ENCODE peak calls at places on chromosomes 16 and 17, in five cellular contexts. S is right lobe of liver, A is AG09309, F is hepatocyte, T is pancreas. O is an unnamed sample.

GRCh38 chr17:6559753-6560215 is 3.4 kb upstream of the PITPNM3 start:
- DNase-seq in S (no peak), A (no peak), F (no peak), T (peak; percentile 20), O (peak; percentile 58)

GRCh38 chr17:2792541-2793169 is 3.6 kb upstream of the RAP1GAP2 start:
- DNase-seq in S (no peak), A (no peak), F (no peak), T (no peak), O (no peak)

GRCh38 chr17:28849281-28849680 is 5.5 kb upstream of the ERAL1 start:
- DNase-seq in S (no peak), A (no peak), F (no peak), T (peak; percentile 1), O (peak; percentile 5)

GRCh38 chr17:15233022-15233805 is 31.9 kb downstream of the PMP22 start:
- DNase-seq in S (no peak), A (no peak), F (peak; percentile 39), T (no peak), O (no peak)

GRCh38 chr16:12089492-12090161 is 113.1 kb downstream of the SNX29 start:
- DNase-seq in S (no peak), A (no peak), F (peak; percentile 81), T (no peak), O (no peak)

GRCh38 chr16:82631701-82632685 is 5.2 kb downstream of the CDH13 start:
- DNase-seq in S (no peak), A (no peak), F (no peak), T (no peak), O (no peak)

GRCh38 chr17:81097943-81098308 is 63.0 kb downstream of the BAIAP2 start:
- DNase-seq in S (peak; percentile 78), A (no peak), F (peak; percentile 40), T (no peak), O (no peak)

GRCh38 chr16:57091990-57092785 is at the start of gene CPNE2:
- DNase-seq in S (peak; percentile 83), A (no peak), F (peak; percentile 83), T (no peak), O (no peak)

GRCh38 chr16:71357681-71358080 is 842 bp upstream of the CALB2 start:
- DNase-seq in S (no peak), A (no peak), F (no peak), T (no peak), O (no peak)

GRCh38 chr17:13398853-13399252 is 202.9 kb downstream of the HS3ST3A1 start:
- DNase-seq in S (no peak), A (no peak), F (no peak), T (no peak), O (no peak)

GRCh38 chr17:7295230-7296180 is 1.1 kb upstream of the YBX2 start:
- DNase-seq in S (no peak), A (no peak), F (no peak), T (no peak), O (no peak)

GRCh38 chr17:76872221-76872873 is 4.1 kb downstream of the MGAT5B start:
- DNase-seq in S (no peak), A (peak; percentile 78), F (peak; percentile 67), T (no peak), O (no peak)

GRCh38 chr16:4612977-4613635 is 1.6 kb downstream of the UBALD1 start:
- DNase-seq in S (no peak), A (no peak), F (no peak), T (no peak), O (no peak)

GRCh38 chr16:4613636-4614570 is 785 bp downstream of the UBALD1 start:
- DNase-seq in S (peak; percentile 50), A (no peak), F (peak; percentile 68), T (peak; percentile 84), O (no peak)

GRCh38 chr16:4611337-4612023 is 3.2 kb downstream of the UBALD1 start:
- DNase-seq in S (no peak), A (no peak), F (peak; percentile 55), T (peak; percentile 71), O (no peak)

GRCh38 chr16:4610011-4611005 is 4.4 kb downstream of the UBALD1 start:
- DNase-seq in S (no peak), A (no peak), F (no peak), T (peak; percentile 69), O (no peak)

GRCh38 chr16:4612474-4612931 is 2.2 kb downstream of the UBALD1 start:
- DNase-seq in S (no peak), A (no peak), F (no peak), T (no peak), O (no peak)
- TF ChIP-seq CTCF in S (no peak), A (no peak), F (no peak), T (no peak), O (peak; percentile 36)

GRCh38 chr17:67376892-67377726 is at the start of gene PITPNC1:
- DNase-seq in S (peak; percentile 95), A (no peak), F (peak; percentile 92), T (peak; percentile 95), O (peak; percentile 94)
- TF ChIP-seq CTCF in S (peak; percentile 19), A (no peak), F (no peak), T (no peak), O (no peak)

GRCh38 chr17:79425686-79426085 is 185.2 kb downstream of the RBFOX3 start:
- DNase-seq in S (no peak), A (no peak), F (no peak), T (no peak), O (no peak)

GRCh38 chr17:79431175-79431574 is 179.7 kb downstream of the RBFOX3 start:
- DNase-seq in S (no peak), A (no peak), F (no peak), T (no peak), O (no peak)

GRCh38 chr17:79427621-79428539 is 183.0 kb downstream of the RBFOX3 start:
- DNase-seq in S (no peak), A (no peak), F (no peak), T (peak; percentile 13), O (no peak)

GRCh38 chr17:79429864-79430494 is 180.9 kb downstream of the RBFOX3 start:
- DNase-seq in S (no peak), A (no peak), F (no peak), T (peak; percentile 27), O (no peak)

DNA sequence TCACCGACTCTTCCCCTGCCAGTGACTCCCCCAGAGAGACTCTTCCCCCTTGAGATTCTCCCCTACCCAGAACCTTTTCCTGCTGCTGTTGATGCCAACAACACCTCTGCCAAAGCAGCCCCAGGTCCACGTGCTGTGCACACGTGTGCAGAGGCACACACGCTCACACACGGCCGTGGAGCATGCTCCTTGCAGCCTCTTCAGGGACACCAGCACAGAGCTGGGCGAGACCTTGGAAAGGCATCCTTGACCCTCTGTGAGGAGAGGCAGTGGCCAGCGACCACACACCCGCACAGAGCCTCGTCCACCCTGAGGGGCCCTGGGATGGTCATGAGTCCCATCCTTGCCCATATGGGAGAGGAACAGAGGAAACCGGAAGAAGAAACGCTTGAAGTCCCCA is 181.9 kb downstream of the RBFOX3 start:
- DNase-seq in S (no peak), A (no peak), F (no peak), T (peak; percentile 39), O (no peak)
- TF ChIP-seq CTCF in S (no peak), A (no peak), F (no peak), T (no peak), O (no peak)

DNA sequence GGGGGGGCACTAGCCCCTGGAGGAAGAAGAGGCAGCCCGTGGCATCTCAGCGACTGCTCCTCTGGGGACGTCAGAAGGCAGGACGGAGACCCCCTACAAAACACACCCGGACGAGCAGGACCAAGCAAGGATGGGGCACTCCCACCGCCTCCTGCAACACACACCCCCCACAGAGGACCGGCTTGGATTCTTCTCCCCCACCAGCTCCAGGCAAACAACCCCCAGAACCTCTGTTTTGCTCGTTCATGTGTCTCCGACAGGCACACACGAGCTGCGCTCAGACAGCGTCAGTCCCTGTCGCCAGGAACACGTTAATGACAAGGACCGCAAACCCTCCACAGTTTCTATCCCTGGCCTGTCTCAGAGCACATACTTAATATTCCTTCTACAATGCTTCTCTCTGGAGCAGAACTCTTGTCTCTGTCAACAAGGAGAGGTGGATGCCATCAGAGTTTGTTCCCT is 55.5 kb downstream of the ABR start:
- DNase-seq in S (no peak), A (no peak), F (no peak), T (no peak), O (no peak)
- TF ChIP-seq CTCF in S (no peak), A (no peak), F (no peak), T (no peak), O (no peak)

GRCh38 chr17:45812102-45812501 is 28.0 kb downstream of the CRHR1 start:
- DNase-seq in S (no peak), A (no peak), F (no peak), T (no peak), O (no peak)
- TF ChIP-seq CTCF in S (no peak), A (peak; percentile 22), F (no peak), T (no peak), O (peak; percentile 49)

GRCh38 chr17:31541559-31541958 is 150.1 kb downstream of the RAB11FIP4 start:
- DNase-seq in S (no peak), A (no peak), F (no peak), T (peak; percentile 60), O (no peak)
- TF ChIP-seq CTCF in S (peak; percentile 20), A (peak; percentile 2), F (no peak), T (no peak), O (peak; percentile 21)

DNA sequence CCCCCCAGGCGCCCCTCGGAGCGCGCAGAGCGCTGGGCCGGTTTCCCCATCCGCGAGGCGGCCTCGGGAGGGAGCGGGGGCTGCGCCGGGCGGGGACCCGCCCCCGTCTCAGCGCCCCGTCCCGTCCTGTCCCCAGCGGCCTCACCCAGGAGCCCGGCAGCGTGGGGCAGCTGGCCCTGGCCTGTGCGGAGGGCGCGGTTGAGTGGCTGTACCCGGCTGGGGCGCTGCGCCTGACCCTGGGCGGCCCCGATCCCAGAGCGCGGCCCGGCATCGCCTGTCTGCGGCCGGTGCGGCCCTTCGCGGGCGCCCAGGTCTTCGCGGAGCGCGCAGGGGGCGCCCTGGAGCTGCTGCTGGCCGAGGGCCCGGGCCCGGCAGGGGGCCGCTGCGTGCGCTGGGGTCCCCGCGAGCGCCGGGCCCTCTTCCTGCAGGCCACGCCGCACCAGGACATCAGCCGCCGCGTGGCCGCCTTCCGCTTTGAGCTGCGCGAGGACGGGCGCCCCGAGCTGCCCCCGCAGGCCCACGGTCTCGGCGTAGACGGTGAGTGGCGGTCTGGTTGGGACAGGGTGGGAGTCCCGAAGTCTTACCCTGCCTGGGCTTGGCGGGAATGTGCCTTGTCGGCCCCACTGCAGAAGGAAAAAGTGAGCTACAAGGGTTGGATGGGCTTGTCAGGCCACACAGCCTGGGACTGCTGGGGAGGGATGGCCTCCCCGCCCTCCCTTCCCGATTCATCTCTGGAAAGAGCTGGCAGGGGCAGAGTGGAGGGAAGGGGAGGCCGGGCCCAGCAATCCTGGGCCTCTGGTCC is 731 bp downstream of the METRN start:
- DNase-seq in S (no peak), A (no peak), F (peak; percentile 57), T (no peak), O (no peak)
- TF ChIP-seq CTCF in S (peak; percentile 8), A (peak; percentile 2), F (no peak), T (no peak), O (peak; percentile 66)

DNA sequence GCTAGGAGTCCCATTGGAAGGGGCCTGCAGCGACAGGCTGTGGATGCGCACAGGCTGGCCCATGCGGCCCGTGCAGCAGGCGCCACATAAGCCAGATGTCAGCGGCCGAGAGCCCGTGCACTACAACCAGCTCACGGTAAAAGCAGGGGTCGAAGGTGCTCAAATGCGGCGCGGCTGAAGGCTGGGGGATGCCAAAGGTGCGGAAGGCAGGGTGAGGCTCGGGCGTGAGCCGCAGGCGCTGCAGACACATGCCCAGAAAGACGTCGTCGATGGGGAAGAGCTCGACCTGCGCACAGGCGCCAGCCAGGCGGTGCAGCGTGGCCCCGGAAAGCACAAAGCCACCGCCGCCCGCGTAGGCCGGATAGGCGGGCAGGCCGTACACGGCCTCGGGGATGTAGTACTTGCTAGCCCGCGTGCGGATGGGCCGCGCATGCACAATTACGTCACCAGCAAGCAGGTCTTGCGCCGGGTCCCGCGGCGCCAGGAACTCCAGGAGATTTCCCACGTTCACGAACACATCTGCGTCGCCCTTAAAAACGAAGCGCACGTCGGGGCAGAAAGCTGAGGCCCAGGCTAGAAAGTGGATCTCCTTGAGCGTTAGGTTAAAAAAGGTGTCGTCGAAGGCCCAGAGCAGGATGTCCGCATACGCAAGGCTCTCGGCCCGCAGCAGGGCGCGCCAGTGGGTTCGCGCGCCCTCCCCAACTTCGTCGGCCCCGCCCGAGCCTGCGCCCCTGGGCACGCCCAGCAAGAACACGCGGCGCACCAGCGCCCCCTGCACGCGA is 1.3 kb downstream of the B3GNT9 start:
- DNase-seq in S (no peak), A (no peak), F (no peak), T (peak; percentile 70), O (no peak)
- TF ChIP-seq CTCF in S (no peak), A (no peak), F (no peak), T (no peak), O (no peak)